ENCODE peak calls at places on chromosomes 1 and 21, in six cellular contexts. O is IMR-90, A is H9, J is mesenchymal stem cell, E is mesendoderm, X is H1. Q is an unnamed sample.

GRCh38 chr1:9167638-9168037 is 38.7 kb upstream of the GPR157 start:
- DNase-seq in O (no peak), A (no peak), J (no peak), E (no peak), X (no peak), Q (no peak)

GRCh38 chr1:6490181-6491075 is 1.0 kb downstream of the PLEKHG5 start:
- DNase-seq in O (peak; percentile 68), A (peak; percentile 88), J (peak; percentile 75), E (peak; percentile 93), X (no peak), Q (peak; percentile 67)

GRCh38 chr21:37041706-37042271 is 31.1 kb downstream of the PIGP start:
- DNase-seq in O (no peak), A (no peak), J (no peak), E (peak; percentile 41), X (no peak), Q (no peak)

GRCh38 chr1:66676616-66677298 is 75.5 kb upstream of the DYNLT5 start:
- DNase-seq in O (peak; percentile 69), A (no peak), J (peak; percentile 93), E (no peak), X (no peak), Q (no peak)

GRCh38 chr1:11248169-11248568 is 14.2 kb downstream of the MTOR start:
- DNase-seq in O (no peak), A (peak; percentile 39), J (no peak), E (peak; percentile 43), X (no peak), Q (no peak)

GRCh38 chr21:31088196-31088751 is 50.0 kb upstream of the KRTAP19-8 start:
- DNase-seq in O (no peak), A (peak; percentile 41), J (no peak), E (no peak), X (no peak), Q (no peak)

GRCh38 chr1:207055386-207056001 is 2.4 kb downstream of the PFKFB2 start:
- DNase-seq in O (no peak), A (no peak), J (no peak), E (no peak), X (no peak), Q (no peak)

GRCh38 chr1:145993618-145994390 is 2.6 kb downstream of the TXNIP start:
- DNase-seq in O (no peak), A (no peak), J (no peak), E (no peak), X (no peak), Q (no peak)

GRCh38 chr1:169572184-169572583 is 14.1 kb downstream of the F5 start:
- DNase-seq in O (peak; percentile 2), A (no peak), J (peak; percentile 33), E (peak; percentile 88), X (no peak), Q (no peak)

GRCh38 chr1:100391675-100392074 is 39.4 kb downstream of the CDC14A start:
- DNase-seq in O (no peak), A (no peak), J (no peak), E (no peak), X (no peak), Q (no peak)

GRCh38 chr1:116445534-116445933 is 72.5 kb downstream of the ATP1A1 start:
- DNase-seq in O (no peak), A (no peak), J (no peak), E (no peak), X (no peak), Q (no peak)

GRCh38 chr1:93042822-93043557 is 36.1 kb upstream of the MTF2 start:
- DNase-seq in O (no peak), A (no peak), J (no peak), E (no peak), X (no peak), Q (no peak)

GRCh38 chr1:113871597-113872113 is at the start of gene PTPN22:
- DNase-seq in O (peak; percentile 83), A (no peak), J (peak; percentile 53), E (no peak), X (no peak), Q (no peak)

GRCh38 chr1:43912607-43913006 is 21.0 kb upstream of the ARTN start:
- DNase-seq in O (peak; percentile 74), A (peak; percentile 65), J (peak; percentile 59), E (peak; percentile 97), X (no peak), Q (no peak)

GRCh38 chr1:247212012-247212411 is 40.2 kb upstream of the ZNF124 start:
- DNase-seq in O (no peak), A (no peak), J (no peak), E (no peak), X (no peak), Q (no peak)

GRCh38 chr1:203197625-203198024 is 11.1 kb upstream of the CHI3L1 start:
- DNase-seq in O (peak; percentile 88), A (no peak), J (peak; percentile 86), E (peak; percentile 89), X (no peak), Q (no peak)

GRCh38 chr1:220732137-220732536 is 16.0 kb upstream of the MTARC2 start:
- DNase-seq in O (no peak), A (no peak), J (no peak), E (no peak), X (no peak), Q (no peak)

GRCh38 chr21:34511154-34511553 is 856 bp downstream of the KCNE1 start:
- DNase-seq in O (no peak), A (no peak), J (peak; percentile 66), E (peak; percentile 21), X (no peak), Q (no peak)

GRCh38 chr1:31734582-31735107 is 29.5 kb downstream of the ADGRB2 start:
- DNase-seq in O (peak; percentile 32), A (no peak), J (no peak), E (no peak), X (no peak), Q (no peak)

GRCh38 chr1:228955691-228956090 is 220.4 kb downstream of the RHOU start:
- DNase-seq in O (peak; percentile 70), A (no peak), J (peak; percentile 48), E (no peak), X (no peak), Q (no peak)

GRCh38 chr1:22387888-22388564 is 63.6 kb upstream of the ZBTB40 start:
- DNase-seq in O (no peak), A (no peak), J (peak; percentile 42), E (no peak), X (no peak), Q (no peak)

GRCh38 chr1:205577874-205578658 is 53.7 kb downstream of the ELK4 start:
- DNase-seq in O (peak; percentile 82), A (no peak), J (no peak), E (no peak), X (no peak), Q (no peak)

GRCh38 chr1:87368907-87369306 is 40.2 kb downstream of the LMO4 start:
- DNase-seq in O (no peak), A (no peak), J (no peak), E (no peak), X (no peak), Q (no peak)

GRCh38 chr1:91763252-91763651 is 122.7 kb downstream of the TGFBR3 start:
- DNase-seq in O (peak; percentile 77), A (no peak), J (peak; percentile 46), E (no peak), X (no peak), Q (no peak)

GRCh38 chr1:89198500-89199072 is at the start of gene GBP4:
- DNase-seq in O (peak; percentile 3), A (peak; percentile 29), J (peak; percentile 56), E (peak; percentile 8), X (no peak), Q (no peak)

GRCh38 chr1:184056921-184057496 is 5.5 kb downstream of the TSEN15 start:
- DNase-seq in O (peak; percentile 90), A (no peak), J (peak; percentile 72), E (peak; percentile 84), X (no peak), Q (no peak)

GRCh38 chr1:184387069-184387870 is 441 bp downstream of the C1orf21 start:
- DNase-seq in O (peak; percentile 28), A (peak; percentile 49), J (peak; percentile 93), E (peak; percentile 55), X (no peak), Q (no peak)

DNA sequence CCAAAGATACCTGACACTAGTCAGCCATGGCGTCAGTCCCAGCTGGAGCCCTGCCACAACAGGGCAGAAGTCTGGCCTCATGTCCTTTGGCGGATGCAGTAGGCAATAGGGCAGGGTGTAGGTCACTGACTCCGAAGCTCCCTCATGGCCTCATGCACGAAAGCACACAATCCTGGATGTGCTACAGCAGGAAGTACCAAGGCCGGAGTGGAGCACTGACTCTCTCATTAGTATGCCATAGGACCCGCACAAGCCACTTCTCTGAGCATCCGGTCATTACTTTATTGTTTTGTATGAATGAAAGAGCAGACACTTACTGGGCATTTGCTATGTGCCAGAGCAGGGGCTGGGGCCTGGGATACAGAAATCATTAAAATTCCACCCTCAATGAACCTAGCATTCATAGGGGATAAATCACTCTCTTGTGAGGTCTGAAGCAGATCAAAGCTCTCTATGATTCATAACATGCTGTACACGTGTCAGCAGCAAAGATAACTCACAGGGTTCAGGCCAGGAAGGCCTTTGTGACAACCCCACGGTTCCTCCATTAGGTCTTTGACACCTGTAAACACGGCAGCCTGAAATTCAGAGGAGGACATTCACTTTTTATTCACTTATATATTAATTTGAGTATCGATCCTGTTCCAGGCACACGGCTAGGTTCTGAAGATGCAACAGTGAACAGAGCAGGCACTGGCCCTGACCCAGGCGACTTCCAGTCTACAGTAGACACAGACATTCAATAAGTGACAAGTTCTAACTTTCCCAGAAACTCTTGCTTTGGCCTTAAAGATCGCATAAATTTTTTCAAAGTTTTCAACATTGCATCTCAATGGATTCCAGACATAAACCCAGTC is 357.9 kb upstream of the USP24 start:
- DNase-seq in O (peak; percentile 79), A (no peak), J (no peak), E (no peak), X (no peak), Q (no peak)
- H3K9ac ChIP-seq in O (no peak overlapping the region), A (no peak overlapping the region), J (no peak overlapping the region), E (no peak overlapping the region), X (no peak overlapping the region), Q (no peak overlapping the region)

GRCh38 chr1:167935252-167936067 is 1.0 kb upstream of the DCAF6 start:
- DNase-seq in O (peak; percentile 36), A (no peak), J (peak; percentile 62), E (peak; percentile 82), X (no peak), Q (no peak)
- H4K8ac ChIP-seq in O (peak overlapping the region; percentile 43), A (no peak overlapping the region), J (peak overlapping the region; percentile 77), E (no peak overlapping the region), X (peak overlapping the region; percentile 39), Q (no peak overlapping the region)

GRCh38 chr21:16992448-16992847 is 520.4 kb upstream of the CXADR start:
- DNase-seq in O (no peak), A (peak; percentile 29), J (no peak), E (peak; percentile 62), X (no peak), Q (no peak)
- H2BK15ac ChIP-seq in O (no peak overlapping the region), A (no peak overlapping the region), J (no peak overlapping the region), E (no peak overlapping the region), X (no peak overlapping the region), Q (no peak overlapping the region)

DNA sequence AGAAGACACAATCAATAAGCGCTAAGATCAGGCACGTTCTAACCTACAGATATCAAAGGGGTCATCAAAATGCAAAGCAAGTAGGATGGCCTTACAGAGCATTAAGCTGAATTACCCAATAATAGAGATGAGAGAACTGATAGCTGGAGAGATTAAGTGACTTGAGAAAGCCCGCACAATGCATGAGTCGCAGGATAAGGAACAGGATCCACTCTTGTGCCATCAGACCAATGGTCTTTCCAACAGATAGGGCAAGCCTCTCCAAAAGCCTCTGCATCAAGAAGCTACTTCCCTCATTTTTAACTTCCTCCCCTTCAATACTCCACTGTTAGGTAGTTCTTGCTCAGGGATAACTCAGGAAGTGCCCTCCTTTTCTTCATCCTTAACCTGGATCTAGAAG is 2.6 kb downstream of the CHML start:
- DNase-seq in O (peak; percentile 40), A (no peak), J (peak; percentile 60), E (peak; percentile 79), X (no peak), Q (no peak)
- H3K9ac ChIP-seq in O (no peak overlapping the region), A (no peak overlapping the region), J (no peak overlapping the region), E (no peak overlapping the region), X (no peak overlapping the region), Q (no peak overlapping the region)